ENCODE peak calls at places on chromosomes 12 and 14, in nine cellular contexts. H, Z, Q, J, D, Y, S, R and P are unnamed samples.
A peak's percentile ranks its signal among the peaks of the same experiment; 100 is the strongest.

GRCh38 chr12:132596016-132596415 is 14.4 kb downstream of the LRCOL1 start:
- DNase-seq in S (no peak), Q (no peak), D (no peak), J (no peak), H (no peak), Z (peak; percentile 22), Y (peak; percentile 39), R (no peak), P (no peak)

GRCh38 chr14:75549169-75549568 is 26.9 kb downstream of the BATF start:
- DNase-seq in Z (no peak), D (peak; percentile 61), S (no peak), H (no peak), R (no peak), Y (no peak), J (no peak), Q (no peak), P (peak; percentile 62)

GRCh38 chr12:96077081-96077480 is 41.7 kb upstream of the LTA4H start:
- DNase-seq in Q (no peak), R (no peak), S (no peak), J (no peak), Z (no peak), Y (no peak), D (no peak), H (no peak), P (no peak)

GRCh38 chr12:58541300-58541690 is 379.0 kb downstream of the LRIG3 start:
- DNase-seq in J (no peak), R (no peak), Y (no peak), S (no peak), D (no peak), Z (peak; percentile 72), Q (no peak), H (no peak), P (no peak)

GRCh38 chr12:27703720-27704452 is 6.7 kb upstream of the MRPS35 start:
- DNase-seq in H (peak; percentile 89), D (peak; percentile 64), R (peak; percentile 85), J (peak; percentile 78), Q (peak; percentile 26), Z (peak; percentile 73), Y (peak; percentile 88), S (no peak), P (peak; percentile 68)

GRCh38 chr14:68210729-68211299 is 391.2 kb downstream of the RAD51B start:
- DNase-seq in J (no peak), D (peak; percentile 76), S (no peak), H (peak; percentile 84), Q (no peak), Y (peak; percentile 39), Z (peak; percentile 99), R (peak; percentile 84), P (peak; percentile 77)

GRCh38 chr12:25187781-25188180 is 7.2 kb downstream of the DNAI7 start:
- DNase-seq in R (no peak), S (no peak), Q (no peak), Y (no peak), D (no peak), H (peak; percentile 81), J (no peak), Z (peak; percentile 96), P (no peak)

GRCh38 chr14:32366256-32366655 is 37.2 kb downstream of the AKAP6 start:
- DNase-seq in Y (peak; percentile 35), H (no peak), Z (peak; percentile 67), S (no peak), J (no peak), R (no peak), Q (no peak), D (no peak), P (no peak)

GRCh38 chr14:105117710-105118385 is 50.7 kb downstream of the JAG2 start:
- DNase-seq in R (no peak), D (no peak), J (no peak), Q (no peak), H (no peak), Z (no peak), Y (no peak), S (no peak), P (no peak)

GRCh38 chr14:101551729-101552595 is 9.3 kb upstream of the DIO3 start:
- DNase-seq in H (no peak), R (no peak), Y (no peak), S (no peak), D (no peak), Q (no peak), J (no peak), Z (no peak), P (no peak)

GRCh38 chr12:53325539-53326061 is 4.2 kb upstream of the AAAS start:
- DNase-seq in Z (no peak), H (no peak), R (no peak), S (no peak), D (peak; percentile 57), Q (no peak), Y (peak; percentile 34), J (peak; percentile 44), P (no peak)

GRCh38 chr12:33439587-33440011 is at the start of gene SYT10:
- DNase-seq in Z (peak; percentile 8), R (no peak), D (peak; percentile 14), Q (peak; percentile 27), H (no peak), Y (no peak), J (peak; percentile 35), S (no peak), P (peak; percentile 10)

GRCh38 chr12:85955127-85955526 is 81.0 kb downstream of the NTS start:
- DNase-seq in H (peak; percentile 9), R (no peak), J (no peak), Q (no peak), Z (no peak), D (no peak), Y (no peak), S (no peak), P (no peak)

GRCh38 chr12:85949253-85949652 is 75.2 kb downstream of the NTS start:
- DNase-seq in H (no peak), R (no peak), J (no peak), Q (no peak), D (no peak), S (no peak), Z (no peak), Y (no peak), P (no peak)

GRCh38 chr12:85948340-85948739 is 74.2 kb downstream of the NTS start:
- DNase-seq in D (no peak), Y (no peak), J (no peak), S (no peak), Q (no peak), Z (no peak), H (no peak), R (no peak), P (no peak)

GRCh38 chr12:85947286-85947685 is 73.2 kb downstream of the NTS start:
- DNase-seq in D (no peak), S (no peak), Q (no peak), H (no peak), Y (no peak), R (no peak), J (no peak), Z (no peak), P (no peak)

DNA sequence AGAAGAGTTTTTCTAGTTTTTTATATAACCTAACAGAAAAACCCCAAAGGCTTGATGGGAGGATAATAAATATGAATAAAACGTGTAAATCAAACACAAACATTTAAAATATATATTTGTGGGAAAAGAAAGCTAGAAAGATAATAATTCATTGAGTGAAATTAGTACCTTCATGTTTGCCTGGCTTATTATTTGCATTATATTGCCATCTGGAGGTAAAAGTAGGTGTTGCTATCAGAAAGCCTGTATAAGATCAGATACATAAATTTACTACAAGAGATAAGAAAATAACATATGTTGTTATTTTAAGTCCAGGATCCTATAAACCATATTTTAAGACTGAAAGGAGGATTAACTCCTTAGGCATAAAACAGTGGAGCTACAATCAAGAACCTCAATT is 77.7 kb downstream of the NTS start:
- DNase-seq in Z (peak; percentile 9), R (peak; percentile 17), J (no peak), Y (peak; percentile 42), S (no peak), H (peak; percentile 45), Q (no peak), D (no peak), P (no peak)
- TF ChIP-seq CTCF in Z (peak; percentile 55), R (peak; percentile 45), J (peak; percentile 69), Y (peak; percentile 56), S (peak; percentile 15), H (peak; percentile 18), Q (peak; percentile 48), D (no peak), P (peak; percentile 33)

DNA sequence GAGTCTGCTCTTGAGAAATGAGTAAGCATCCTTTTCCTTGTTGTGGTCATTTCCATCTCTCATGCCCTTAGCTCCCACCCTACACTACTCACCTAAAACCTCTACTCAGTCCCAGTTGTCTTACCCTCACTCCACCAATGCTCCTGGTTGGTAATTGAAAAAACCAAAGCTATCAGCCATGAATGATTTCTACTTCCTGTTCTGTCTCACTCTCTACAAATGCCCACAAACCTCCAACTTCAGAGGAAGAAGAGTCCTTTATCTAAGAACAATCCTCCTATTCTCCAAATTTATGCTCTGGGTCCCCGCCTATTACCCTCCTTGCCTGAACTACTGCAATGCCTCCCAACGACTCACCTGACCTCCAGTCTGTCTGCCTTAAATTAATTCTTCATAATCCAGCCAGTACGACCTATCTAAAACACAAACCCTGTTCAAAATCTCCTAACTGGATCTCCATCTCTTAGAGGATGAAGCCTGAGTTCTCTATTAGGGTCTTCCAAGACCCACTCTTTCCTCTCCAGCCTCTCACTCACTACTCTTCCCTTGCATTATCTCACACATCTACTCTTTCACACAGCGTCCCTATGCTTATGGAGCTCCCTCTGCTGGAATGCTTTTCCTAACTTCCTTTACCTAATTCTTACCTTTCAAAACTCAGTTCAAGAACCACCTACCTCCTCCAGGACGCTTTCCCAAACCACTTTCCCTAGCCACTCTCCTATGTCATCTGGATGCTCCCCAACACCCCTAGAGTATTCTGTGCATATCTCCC is 2.2 kb downstream of the DHRS1 start:
- DNase-seq in Q (no peak), S (no peak), Y (peak; percentile 64), J (no peak), H (peak; percentile 72), Z (no peak), D (no peak), R (no peak), P (no peak)
- TF ChIP-seq CTCF in Q (no peak), S (peak; percentile 28), Y (peak; percentile 58), J (peak; percentile 59), H (peak; percentile 77), Z (peak; percentile 52), D (no peak), R (no peak), P (peak; percentile 42)

GRCh38 chr14:50688875-50689274 is 20.8 kb upstream of the SAV1 start:
- DNase-seq in Z (no peak), J (no peak), Q (no peak), R (no peak), H (no peak), D (no peak), Y (no peak), S (no peak), P (no peak)
- TF ChIP-seq CTCF in Z (no peak), J (no peak), Q (no peak), R (no peak), H (no peak), D (no peak), Y (no peak), S (no peak), P (no peak)

DNA sequence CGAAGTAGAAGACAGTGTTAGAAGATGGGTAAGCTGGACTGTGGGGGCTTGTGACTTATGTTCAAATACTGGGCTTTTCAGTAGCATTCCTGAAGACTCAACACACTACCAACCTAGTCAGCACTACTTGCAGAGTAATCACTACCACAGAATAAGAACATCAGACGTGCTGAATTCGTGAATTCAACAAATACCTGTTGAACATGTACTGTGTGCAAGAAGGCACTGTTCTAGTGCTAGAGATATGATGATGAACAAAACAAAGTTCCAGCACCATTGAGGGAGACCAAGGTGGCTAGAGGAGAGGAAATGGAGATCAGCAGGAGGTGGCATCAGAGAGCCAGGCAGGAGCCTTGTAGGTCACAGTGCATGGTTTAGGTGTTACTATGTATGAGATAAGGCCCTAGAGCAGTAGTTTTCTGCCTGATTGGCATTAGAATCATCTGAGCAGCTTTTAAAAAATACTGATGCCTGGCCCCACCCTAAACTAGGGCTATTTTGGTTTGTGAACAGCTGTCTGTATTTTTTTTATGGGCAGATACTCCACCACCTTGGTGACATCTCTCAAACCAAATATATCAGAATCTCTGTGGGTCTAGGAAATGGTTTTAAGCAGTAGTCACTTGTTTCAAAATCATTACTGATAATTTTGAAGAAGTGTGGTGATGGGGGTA is 26.8 kb downstream of the FERMT2 start:
- DNase-seq in S (no peak), R (no peak), D (no peak), Q (no peak), Z (no peak), J (no peak), H (no peak), Y (peak; percentile 33), P (no peak)
- TF ChIP-seq CTCF in S (no peak), R (peak; percentile 13), D (no peak), Q (no peak), Z (no peak), J (no peak), H (peak; percentile 8), Y (peak; percentile 35), P (peak; percentile 44)